ENCODE peak calls at places on chromosomes 13 and 19, in seven cellular contexts. U is GM12864, G is epithelial cell of esophagus, T is GM12865, Q is AG09309, M is coronary artery, O is COR-L47. J is an unnamed sample.

GRCh38 chr19:20154636-20155035 is 12.4 kb upstream of the ZNF486 start:
- DNase-seq in O (no peak), U (no peak), Q (no peak), G (no peak), T (no peak), M (no peak), J (no peak)

GRCh38 chr19:41298327-41298964 is 11.5 kb upstream of the CCDC97 start:
- DNase-seq in O (peak), T (peak), U (no peak), M (peak), Q (no peak), G (no peak), J (peak)

GRCh38 chr19:45091031-45091918 is 1.7 kb upstream of the PPP1R37 start:
- DNase-seq in G (peak), O (peak), M (peak), U (peak), T (peak), Q (peak), J (peak)

GRCh38 chr19:38650911-38651584 is 3.6 kb downstream of the ACTN4 start:
- DNase-seq in O (no peak), U (no peak), G (peak), Q (no peak), T (no peak), M (no peak), J (no peak)

GRCh38 chr13:87570669-87571068 is 100.5 kb upstream of the SLITRK5 start:
- DNase-seq in O (no peak), Q (no peak), G (no peak), T (no peak), U (no peak), M (no peak), J (no peak)

GRCh38 chr13:59478908-59479307 is 684.8 kb downstream of the DIAPH3 start:
- DNase-seq in U (no peak), G (no peak), M (no peak), O (no peak), T (no peak), Q (no peak), J (no peak)

GRCh38 chr19:58325623-58326022 is 1.2 kb upstream of the ZSCAN22 start:
- DNase-seq in G (peak), Q (no peak), U (no peak), M (no peak), O (peak), T (no peak), J (no peak)

GRCh38 chr19:377801-378581 is 31.0 kb downstream of the C2CD4C start:
- DNase-seq in U (no peak), O (no peak), Q (no peak), M (peak), G (no peak), T (no peak), J (no peak)

GRCh38 chr19:55209430-55210119 is at the start of gene PTPRH:
- DNase-seq in M (no peak), Q (no peak), T (no peak), O (no peak), G (no peak), U (no peak), J (no peak)

GRCh38 chr13:112843392-112844250 is 125.4 kb upstream of the MCF2L start:
- DNase-seq in G (no peak), T (no peak), Q (no peak), O (no peak), U (no peak), M (no peak), J (no peak)

GRCh38 chr19:3513198-3514140 is 7.4 kb downstream of the FZR1 start:
- DNase-seq in T (no peak), G (no peak), U (no peak), O (no peak), Q (no peak), M (no peak), J (peak)

GRCh38 chr19:16363133-16363851 is 38.7 kb downstream of the KLF2 start:
- DNase-seq in M (no peak), G (peak), Q (no peak), T (no peak), O (no peak), U (no peak), J (peak)

GRCh38 chr19:18761531-18762110 is 29.5 kb downstream of the COMP start:
- DNase-seq in G (no peak), U (no peak), O (no peak), M (no peak), T (no peak), Q (no peak), J (peak)

GRCh38 chr19:50569023-50569697 is 925 bp upstream of the LRRC4B start:
- DNase-seq in U (no peak), Q (no peak), O (no peak), G (no peak), M (no peak), T (no peak), J (no peak)

GRCh38 chr19:38522915-38523314 is 89.4 kb downstream of the RYR1 start:
- DNase-seq in M (no peak), O (no peak), U (no peak), G (no peak), Q (no peak), T (no peak), J (no peak)

GRCh38 chr19:24029941-24030636 is 56.9 kb upstream of the ZNF254 start:
- DNase-seq in T (no peak), U (no peak), Q (no peak), M (no peak), O (no peak), G (no peak), J (no peak)